ENCODE peak calls at places on chromosomes 7 and 10, in six cellular contexts. S is progenitor cell of endocrine pancreas, O is AG04450, U is brain microvascular endothelial cell, D is prostate gland, T is gastrocnemius medialis. E is an unnamed sample.

GRCh38 chr10:14653271-14654161 is 121.2 kb downstream of the FAM107B start:
- DNase-seq in T (no peak), U (peak), S (no peak), O (peak), D (peak), E (no peak)

GRCh38 chr7:2205036-2205780 is 27.5 kb downstream of the MAD1L1 start:
- DNase-seq in T (no peak), S (no peak), U (no peak), D (no peak), O (no peak), E (peak)

GRCh38 chr10:131155903-131156285 is 155.6 kb downstream of the TCERG1L start:
- DNase-seq in O (no peak), S (no peak), T (no peak), D (no peak), U (no peak), E (peak)

GRCh38 chr10:45152726-45153125 is 152.0 kb downstream of the ZNF22 start:
- DNase-seq in T (no peak), S (no peak), D (no peak), O (no peak), U (no peak), E (no peak)

GRCh38 chr10:100907175-100907574 is 5.6 kb upstream of the SLF2 start:
- DNase-seq in D (no peak), S (no peak), U (no peak), T (no peak), O (no peak), E (no peak)

GRCh38 chr7:36887969-36888368 is 163.7 kb upstream of the AOAH start:
- DNase-seq in T (no peak), D (no peak), O (no peak), S (no peak), U (no peak), E (no peak)

GRCh38 chr7:30642789-30643188 is 39.5 kb downstream of the CRHR2 start:
- DNase-seq in O (no peak), T (no peak), S (no peak), D (no peak), U (no peak), E (no peak)

GRCh38 chr10:68145705-68146104 is 36.4 kb downstream of the MYPN start:
- DNase-seq in O (no peak), T (no peak), D (no peak), U (no peak), S (no peak), E (no peak)

GRCh38 chr7:96075510-96076349 is 246.2 kb downstream of the SLC25A13 start:
- DNase-seq in S (peak), U (peak), T (peak), O (peak), D (peak), E (no peak)

GRCh38 chr7:156073366-156074052 is 261.2 kb upstream of the SHH start:
- DNase-seq in T (no peak), D (peak), S (no peak), U (no peak), O (no peak), E (no peak)

GRCh38 chr7:50056131-50056530 is 36.9 kb downstream of the ZPBP start:
- DNase-seq in D (no peak), S (no peak), T (no peak), U (no peak), O (no peak), E (no peak)

GRCh38 chr7:47795631-47796030 is 152.6 kb downstream of the PKD1L1 start:
- DNase-seq in O (peak), S (no peak), T (no peak), D (no peak), U (peak), E (no peak)

GRCh38 chr7:47792521-47793121 is 155.6 kb downstream of the PKD1L1 start:
- DNase-seq in T (no peak), D (no peak), O (no peak), U (peak), S (no peak), E (no peak)

GRCh38 chr7:47799529-47799928 is 148.7 kb downstream of the PKD1L1 start:
- DNase-seq in U (no peak), D (no peak), S (no peak), O (no peak), T (no peak), E (no peak)

GRCh38 chr7:47794016-47794415 is 154.2 kb downstream of the PKD1L1 start:
- DNase-seq in U (no peak), T (no peak), D (no peak), O (no peak), S (no peak), E (no peak)

GRCh38 chr7:47796347-47796746 is 151.9 kb downstream of the PKD1L1 start:
- DNase-seq in U (no peak), T (no peak), O (no peak), D (no peak), S (no peak), E (no peak)
- TF ChIP-seq CTCF in U (peak), T (no peak), O (peak), D (no peak), S (no peak), E (peak)

GRCh38 chr10:22133640-22134624 is 83.9 kb downstream of the EBLN1 start:
- DNase-seq in D (no peak), T (no peak), U (no peak), S (no peak), O (no peak), E (no peak)
- TF ChIP-seq CTCF in D (no peak), T (no peak), U (no peak), S (no peak), O (no peak), E (no peak)

GRCh38 chr7:20173828-20174227 is 43.4 kb downstream of the MACC1 start:
- DNase-seq in D (no peak), S (no peak), U (no peak), T (no peak), O (no peak), E (no peak)

GRCh38 chr7:20176552-20177242 is 40.5 kb downstream of the MACC1 start:
- DNase-seq in T (no peak), O (no peak), S (no peak), U (no peak), D (no peak), E (no peak)

GRCh38 chr7:20170626-20171025 is 46.6 kb downstream of the MACC1 start:
- DNase-seq in O (no peak), U (no peak), D (no peak), S (no peak), T (no peak), E (no peak)

DNA sequence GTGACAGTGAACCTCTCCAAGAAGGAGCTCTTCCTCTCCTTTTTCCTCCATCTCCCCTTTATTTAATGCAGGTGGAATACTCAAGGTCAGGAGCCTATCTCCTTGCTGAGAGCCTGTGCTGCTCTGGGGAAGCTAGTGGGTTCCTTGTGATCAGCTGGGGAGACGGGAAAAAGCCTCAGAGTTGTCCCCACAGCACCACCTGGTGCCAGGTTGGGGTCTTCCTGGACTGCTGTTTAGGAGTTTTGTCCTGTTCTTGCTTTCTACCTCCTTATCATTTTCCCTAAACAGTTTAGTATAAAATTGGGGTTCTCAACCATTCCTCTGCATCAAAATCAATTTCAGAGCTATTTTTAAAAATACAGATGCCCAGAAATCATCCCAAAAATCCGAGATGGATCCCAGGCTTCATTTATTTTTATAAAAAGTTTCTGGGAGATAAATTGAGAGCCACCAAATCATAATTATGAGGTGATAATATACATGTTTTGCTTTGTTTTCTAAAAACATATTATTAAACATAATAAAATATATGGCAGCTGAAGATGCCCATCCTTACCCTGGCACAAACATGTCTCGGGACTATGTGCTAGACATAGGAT is 44.3 kb downstream of the MACC1 start:
- DNase-seq in T (no peak), D (peak), U (peak), S (peak), O (no peak), E (no peak)
- TF ChIP-seq CTCF in T (no peak), D (peak), U (peak), S (peak), O (peak), E (peak)

GRCh38 chr7:139619367-139619657 is 95.8 kb downstream of the CLEC2L start:
- DNase-seq in T (no peak), O (peak), U (peak), S (no peak), D (no peak), E (no peak)
- TF ChIP-seq CTCF in T (no peak), O (no peak), U (no peak), S (no peak), D (no peak), E (no peak)

DNA sequence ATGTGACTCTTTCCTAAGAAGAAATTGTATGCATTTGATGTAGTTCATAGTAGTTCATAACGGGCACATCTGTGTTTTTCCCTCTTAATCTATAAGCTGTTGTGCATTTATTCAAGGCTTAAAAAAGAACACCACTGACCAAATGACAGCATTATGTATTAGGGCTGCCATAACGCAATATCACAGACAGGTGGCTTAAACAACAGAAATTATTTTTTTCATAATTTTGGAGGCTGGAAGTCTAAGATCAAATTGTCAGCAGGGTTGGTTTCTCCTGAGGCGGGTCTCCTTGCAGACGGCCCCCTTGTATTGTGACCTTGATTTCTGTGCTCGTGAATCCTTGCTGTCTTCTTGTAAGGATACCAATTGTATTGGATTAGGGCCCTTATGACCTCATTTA is 627 bp upstream of the SSMEM1 start:
- DNase-seq in S (no peak), T (no peak), D (no peak), U (no peak), O (no peak), E (no peak)
- TF ChIP-seq CTCF in S (no peak), T (no peak), D (no peak), U (peak), O (peak), E (no peak)